ENCODE peak calls at places on chromosomes 1 and 21, in four cellular contexts. I, E, F and N are unnamed samples.

GRCh38 chr1:52633291-52633754 is 355 bp downstream of the SHISAL2A start:
- DNase-seq in I (no peak), E (peak; percentile 24), F (no peak), N (no peak)

GRCh38 chr1:91148641-91149069 is 126.8 kb upstream of the ZNF644 start:
- DNase-seq in I (no peak), E (no peak), F (peak; percentile 14), N (peak; percentile 3)

GRCh38 chr1:24898152-24898908 is 31.7 kb downstream of the RUNX3 start:
- DNase-seq in I (peak; percentile 50), E (no peak), F (peak; percentile 44), N (peak; percentile 43)

GRCh38 chr1:50289495-50289894 is 133.7 kb downstream of the DMRTA2 start:
- DNase-seq in I (no peak), E (no peak), F (no peak), N (no peak)

GRCh38 chr1:116415699-116416533 is 42.9 kb downstream of the ATP1A1 start:
- DNase-seq in I (peak; percentile 92), E (no peak), F (no peak), N (no peak)

GRCh38 chr1:58884706-58885661 is 101.1 kb upstream of the JUN start:
- DNase-seq in I (peak; percentile 74), E (no peak), F (no peak), N (no peak)

GRCh38 chr21:33071878-33072306 is 2.0 kb downstream of the OLIG1 start:
- DNase-seq in I (no peak), E (no peak), F (no peak), N (peak; percentile 19)

GRCh38 chr1:61524206-61524605 is 200.7 kb downstream of the TM2D1 start:
- DNase-seq in I (no peak), E (no peak), F (no peak), N (no peak)

GRCh38 chr1:154342836-154343472 is 17.6 kb downstream of the ATP8B2 start:
- DNase-seq in I (no peak), E (peak; percentile 57), F (no peak), N (no peak)

GRCh38 chr1:60274422-60275419 is 201.2 kb upstream of the C1orf87 start:
- DNase-seq in I (no peak), E (no peak), F (no peak), N (no peak)

GRCh38 chr1:171751208-171751607 is 9.3 kb upstream of the VAMP4 start:
- DNase-seq in I (no peak), E (no peak), F (no peak), N (no peak)

GRCh38 chr1:26391450-26391849 is 18.9 kb upstream of the ZNF683 start:
- DNase-seq in I (no peak), E (no peak), F (peak; percentile 63), N (peak; percentile 61)

GRCh38 chr1:248872752-248873408 is 14.0 kb upstream of the ZNF692 start:
- DNase-seq in I (peak; percentile 80), E (no peak), F (peak; percentile 65), N (peak; percentile 82)

GRCh38 chr21:38948377-38948776 is 142.6 kb downstream of the ETS2 start:
- DNase-seq in I (no peak), E (no peak), F (no peak), N (peak; percentile 85)

GRCh38 chr21:28342229-28342810 is 650.4 kb downstream of the LTN1 start:
- DNase-seq in I (no peak), E (no peak), F (no peak), N (no peak)

GRCh38 chr1:41954533-41954944 is 35.8 kb upstream of the HIVEP3 start:
- DNase-seq in I (peak; percentile 15), E (no peak), F (peak; percentile 95), N (peak; percentile 83)

GRCh38 chr1:75615664-75616435 is 4.9 kb upstream of the SLC44A5 start:
- DNase-seq in I (peak; percentile 29), E (peak; percentile 9), F (no peak), N (peak; percentile 23)

GRCh38 chr1:187928288-187928687 is 1099.5 kb downstream of the PLA2G4A start:
- DNase-seq in I (peak; percentile 30), E (no peak), F (no peak), N (peak; percentile 38)

GRCh38 chr1:98331232-98331631 is 330.3 kb upstream of the SNX7 start:
- DNase-seq in I (no peak), E (no peak), F (peak; percentile 45), N (peak; percentile 48)

GRCh38 chr1:215201301-215201700 is 118.8 kb downstream of the KCNK2 start:
- DNase-seq in I (no peak), E (no peak), F (no peak), N (no peak)

GRCh38 chr1:205680073-205680851 is at the start of gene SLC45A3:
- DNase-seq in I (peak; percentile 61), E (no peak), F (no peak), N (no peak)

GRCh38 chr1:234842726-234843641 is 233.0 kb upstream of the IRF2BP2 start:
- DNase-seq in I (no peak), E (peak; percentile 19), F (no peak), N (no peak)

GRCh38 chr1:197783510-197783948 is 8.2 kb upstream of the DENND1B start:
- DNase-seq in I (no peak), E (no peak), F (peak; percentile 8), N (peak; percentile 77)

GRCh38 chr21:29800051-29800450 is 139.7 kb downstream of the GRIK1 start:
- DNase-seq in I (no peak), E (no peak), F (no peak), N (no peak)

GRCh38 chr1:110508038-110508437 is 10.9 kb downstream of the KCNA10 start:
- DNase-seq in I (peak; percentile 41), E (no peak), F (peak; percentile 17), N (peak; percentile 21)

GRCh38 chr1:203932559-203932958 is 71.2 kb downstream of the SNRPE start:
- DNase-seq in I (no peak), E (no peak), F (no peak), N (no peak)

GRCh38 chr1:108719654-108720435 is 7.1 kb downstream of the FNDC7 start:
- DNase-seq in I (no peak), E (no peak), F (peak; percentile 87), N (peak; percentile 86)

GRCh38 chr1:67682659-67683197 is 2.3 kb upstream of the GADD45A start:
- DNase-seq in I (no peak), E (no peak), F (peak; percentile 84), N (peak; percentile 91)

GRCh38 chr1:109718495-109718894 is 6.4 kb downstream of the GSTM5 start:
- DNase-seq in I (no peak), E (no peak), F (peak; percentile 56), N (peak; percentile 73)

GRCh38 chr1:230147253-230148193 is 80.5 kb downstream of the GALNT2 start:
- DNase-seq in I (no peak), E (no peak), F (no peak), N (no peak)

GRCh38 chr1:48953617-48954016 is 176.9 kb upstream of the BEND5 start:
- DNase-seq in I (no peak), E (no peak), F (no peak), N (no peak)

GRCh38 chr1:234778215-234779159 is 168.5 kb upstream of the IRF2BP2 start:
- DNase-seq in I (no peak), E (no peak), F (peak; percentile 23), N (no peak)

GRCh38 chr1:201169971-201170532 is 15.8 kb upstream of the TMEM9 start:
- DNase-seq in I (no peak), E (no peak), F (no peak), N (no peak)

GRCh38 chr21:45002381-45003204 is 62.8 kb downstream of the SLX9 start:
- DNase-seq in I (no peak), E (peak; percentile 1), F (no peak), N (no peak)

GRCh38 chr1:148353461-148354283 is 129.4 kb downstream of the PPIAL4G start:
- DNase-seq in I (no peak), E (no peak), F (peak; percentile 96), N (peak; percentile 67)